ENCODE peak calls at places on chromosomes 2 and 18, in eight cellular contexts. C is hypothalamus, E is glomerular endothelial cell, R is progenitor cell of endocrine pancreas, Z is choroid plexus epithelial cell, A is right cardiac atrium, W is omental fat pad, S is activated T-cell treated with anti-CD3 and anti-CD28 coated beads for 24 hours. Q is an unnamed sample.

GRCh38 chr2:189164732-189165131 is 14.8 kb downstream of the COL5A2 start:
- DNase-seq in R (no peak), Z (peak; percentile 72), A (peak; percentile 20), C (no peak), E (no peak), S (no peak), W (no peak), Q (no peak)

GRCh38 chr18:31444142-31444541 is 3.4 kb upstream of the DSG3 start:
- DNase-seq in E (no peak), C (no peak), W (no peak), A (no peak), Z (no peak), S (no peak), R (no peak), Q (no peak)

GRCh38 chr2:237152361-237152760 is 66.7 kb downstream of the COPS8 start:
- DNase-seq in E (no peak), W (no peak), Z (no peak), S (no peak), A (no peak), R (no peak), C (no peak), Q (no peak)

GRCh38 chr2:80489718-80490117 is 185.2 kb upstream of the LRRTM1 start:
- DNase-seq in E (peak; percentile 58), S (no peak), A (no peak), W (no peak), C (no peak), Z (peak; percentile 44), R (no peak), Q (no peak)

GRCh38 chr18:58858591-58859468 is 5.8 kb upstream of the ZNF532 start:
- DNase-seq in W (no peak), S (no peak), E (no peak), R (no peak), C (no peak), A (peak; percentile 37), Z (no peak), Q (no peak)

GRCh38 chr2:147170932-147171331 is 673.9 kb upstream of the ACVR2A start:
- DNase-seq in S (no peak), A (no peak), W (no peak), R (no peak), E (no peak), Z (no peak), C (no peak), Q (no peak)

GRCh38 chr2:160270571-160271113 is 70.6 kb upstream of the ITGB6 start:
- DNase-seq in S (no peak), W (no peak), R (no peak), C (no peak), Z (no peak), E (no peak), A (no peak), Q (no peak)

GRCh38 chr2:37742286-37742685 is 70.8 kb upstream of the CDC42EP3 start:
- DNase-seq in Z (peak; percentile 29), C (no peak), R (no peak), E (no peak), A (no peak), W (no peak), S (no peak), Q (no peak)

GRCh38 chr2:213723051-213723560 is 438.8 kb downstream of the SPAG16 start:
- DNase-seq in R (no peak), E (no peak), S (no peak), A (no peak), W (no peak), Z (no peak), C (no peak), Q (no peak)

GRCh38 chr2:62808554-62808953 is 103.0 kb downstream of the EHBP1 start:
- DNase-seq in W (no peak), R (no peak), A (no peak), C (no peak), E (no peak), S (no peak), Z (no peak), Q (no peak)

GRCh38 chr18:33440011-33440383 is 524 bp downstream of the CCDC178 start:
- DNase-seq in A (peak; percentile 57), E (no peak), R (peak; percentile 30), C (no peak), W (no peak), S (no peak), Z (peak; percentile 80), Q (no peak)

GRCh38 chr18:32530947-32531651 is 60.4 kb upstream of the GAREM1 start:
- DNase-seq in A (no peak), Z (peak; percentile 69), S (no peak), C (no peak), W (no peak), E (no peak), R (no peak), Q (peak; percentile 21)

GRCh38 chr2:8551622-8552074 is 130.2 kb upstream of the ID2 start:
- DNase-seq in Z (no peak), A (no peak), E (no peak), R (no peak), S (no peak), C (no peak), W (peak; percentile 5), Q (no peak)

GRCh38 chr18:48227206-48227605 is 182.0 kb downstream of the ZBTB7C start:
- DNase-seq in C (no peak), A (no peak), Z (no peak), E (no peak), R (no peak), S (no peak), W (no peak), Q (no peak)

GRCh38 chr18:79393181-79393598 is 2.5 kb upstream of the NFATC1 start:
- DNase-seq in W (no peak), Z (no peak), C (no peak), S (no peak), E (no peak), A (peak; percentile 58), R (no peak), Q (no peak)

GRCh38 chr2:131535526-131535925 is 7.8 kb downstream of the CCDC74A start:
- DNase-seq in C (no peak), S (no peak), W (no peak), A (no peak), E (no peak), R (no peak), Z (no peak), Q (no peak)

GRCh38 chr18:7663305-7664023 is 96.3 kb downstream of the PTPRM start:
- DNase-seq in A (no peak), W (no peak), R (no peak), C (no peak), S (no peak), E (no peak), Z (no peak), Q (no peak)

GRCh38 chr2:42101641-42102605 is 54.1 kb downstream of the PKDCC start:
- DNase-seq in Z (peak; percentile 96), S (peak; percentile 78), W (no peak), E (no peak), C (no peak), A (peak; percentile 57), R (no peak), Q (peak; percentile 92)

GRCh38 chr18:29160123-29160522 is 983.2 kb upstream of the CDH2 start:
- DNase-seq in R (no peak), Z (no peak), W (no peak), E (no peak), S (no peak), A (no peak), C (no peak), Q (no peak)

GRCh38 chr2:28413152-28413895 is 20.7 kb downstream of the FOSL2 start:
- DNase-seq in C (no peak), R (no peak), Z (peak; percentile 72), W (no peak), S (no peak), E (no peak), A (peak; percentile 24), Q (no peak)

GRCh38 chr2:28394997-28395333 is 2.3 kb downstream of the FOSL2 start:
- DNase-seq in E (no peak), A (no peak), W (no peak), Z (peak; percentile 44), R (no peak), S (no peak), C (no peak), Q (no peak)

GRCh38 chr2:127170452-127171197 is 49.5 kb downstream of the CYP27C1 start:
- DNase-seq in C (no peak), E (no peak), Z (no peak), W (no peak), A (no peak), R (no peak), S (no peak), Q (no peak)

GRCh38 chr2:145304501-145304900 is 784.6 kb upstream of the ZEB2 start:
- DNase-seq in S (no peak), A (no peak), W (no peak), E (no peak), R (no peak), Z (no peak), C (no peak), Q (no peak)

GRCh38 chr2:230541934-230542380 is 126.0 kb downstream of the SP100 start:
- DNase-seq in R (no peak), A (no peak), S (no peak), C (no peak), E (no peak), W (no peak), Z (peak; percentile 66), Q (no peak)

GRCh38 chr2:188734688-188735087 is 239.5 kb upstream of the COL3A1 start:
- DNase-seq in Z (no peak), A (no peak), E (no peak), R (no peak), C (no peak), S (no peak), W (no peak), Q (no peak)

GRCh38 chr2:150676747-150677382 is 189.4 kb upstream of the RND3 start:
- DNase-seq in W (no peak), S (no peak), E (no peak), Z (no peak), R (no peak), A (no peak), C (no peak), Q (no peak)

GRCh38 chr2:133194068-133194655 is 374.1 kb downstream of the NCKAP5 start:
- DNase-seq in E (no peak), Z (peak; percentile 18), S (no peak), C (no peak), R (no peak), A (no peak), W (no peak), Q (no peak)

GRCh38 chr2:112275887-112276773 is 733 bp downstream of the ZC3H6 start:
- DNase-seq in W (peak; percentile 68), S (peak; percentile 77), C (peak; percentile 53), E (no peak), A (peak; percentile 91), R (peak; percentile 76), Z (peak; percentile 90), Q (peak; percentile 78)

Q was measured in stimulated activated naive CD8-positive, alpha-beta T cell treated with anti-CD3 and anti-CD28 coated beads, Interleukin-15, amount 100 ng/mL, for 72 hours.